ENCODE peak calls at places on chromosomes 4 and X, in ten cellular contexts. U is DND-41; P is T-helper 9 cell; V is stimulated activated effector memory CD8-positive, alpha-beta T cell treated with anti-CD3 and anti-CD28 coated beads, Interleukin-12 subunit alpha, Interleukin-12 subunit beta, amount 100 ng/mL, for 72 hours; G is keratinocyte; O is AG04449; W is SK-N-SH; K is NCI-H510A treated with DMSO at 0.1 percent for 48 hours; L is IMR-90; F is cardiac muscle cell. Y is an unnamed sample.
A peak's percentile ranks its signal among the peaks of the same experiment; 100 is the strongest.

GRCh38 chrX:3184176-3184930 is 143.1 kb downstream of the ARSF start:
- DNase-seq in U (no peak), P (no peak), V (no peak), G (no peak), O (peak; percentile 67), W (no peak), K (no peak), L (peak; percentile 94), F (peak; percentile 80), Y (no peak)

GRCh38 chrX:78199851-78200250 is 60.4 kb upstream of the TAF9B start:
- DNase-seq in U (no peak), P (no peak), V (no peak), G (no peak), O (no peak), W (peak; percentile 43), K (peak; percentile 0), L (peak; percentile 8), F (peak; percentile 12), Y (no peak)

GRCh38 chr4:125313497-125313896 is 1.3 kb upstream of the FAT4 start:
- DNase-seq in U (peak; percentile 34), P (no peak), V (no peak), G (peak; percentile 25), O (peak; percentile 68), W (peak; percentile 59), K (peak; percentile 63), L (peak; percentile 94), F (peak; percentile 94), Y (peak; percentile 83)

GRCh38 chr4:128387600-128388351 is 100.2 kb upstream of the PGRMC2 start:
- DNase-seq in U (no peak), P (no peak), V (no peak), G (peak; percentile 79), O (no peak), W (no peak), K (no peak), L (peak; percentile 43), F (no peak), Y (no peak)

GRCh38 chr4:2071252-2071911 is 12.3 kb downstream of the NAT8L start:
- DNase-seq in U (no peak), P (no peak), V (no peak), G (no peak), O (no peak), W (no peak), K (no peak), L (no peak), F (no peak), Y (peak; percentile 49)

GRCh38 chrX:14124562-14124961 is 94.9 kb upstream of the GEMIN8 start:
- DNase-seq in U (no peak), P (no peak), V (no peak), G (no peak), O (no peak), W (no peak), K (no peak), L (no peak), F (no peak), Y (no peak)

GRCh38 chrX:18995216-18995615 is 11.3 kb upstream of the PHKA2 start:
- DNase-seq in U (no peak), P (no peak), V (no peak), G (peak; percentile 56), O (peak; percentile 34), W (no peak), K (no peak), L (peak; percentile 61), F (peak; percentile 49), Y (no peak)

GRCh38 chr4:831483-831805 is 5.5 kb upstream of the CPLX1 start:
- DNase-seq in U (no peak), P (no peak), V (no peak), G (no peak), O (no peak), W (no peak), K (no peak), L (no peak), F (no peak), Y (no peak)

GRCh38 chr4:99144070-99144469 is at the start of gene ADH4:
- DNase-seq in U (no peak), P (no peak), V (no peak), G (no peak), O (no peak), W (no peak), K (no peak), L (peak; percentile 8), F (peak; percentile 55), Y (no peak)

GRCh38 chrX:40550069-40550468 is 30.7 kb upstream of the ATP6AP2 start:
- DNase-seq in U (no peak), P (no peak), V (no peak), G (no peak), O (no peak), W (peak; percentile 71), K (peak; percentile 94), L (no peak), F (no peak), Y (no peak)

GRCh38 chrX:103357871-103358270 is 1.6 kb downstream of the TCEAL9 start:
- DNase-seq in U (no peak), P (no peak), V (no peak), G (no peak), O (no peak), W (no peak), K (no peak), L (no peak), F (no peak), Y (no peak)

GRCh38 chr4:40454816-40455215 is 119.7 kb downstream of the CHRNA9 start:
- DNase-seq in U (no peak), P (no peak), V (no peak), G (no peak), O (no peak), W (no peak), K (no peak), L (no peak), F (peak; percentile 29), Y (no peak)

GRCh38 chr4:123816462-123816861 is 419.9 kb downstream of the SPRY1 start:
- DNase-seq in U (no peak), P (no peak), V (no peak), G (no peak), O (no peak), W (no peak), K (no peak), L (no peak), F (no peak), Y (no peak)

GRCh38 chr4:18398661-18399060 is 377.1 kb upstream of the LCORL start:
- DNase-seq in U (no peak), P (no peak), V (no peak), G (no peak), O (no peak), W (no peak), K (no peak), L (no peak), F (no peak), Y (peak; percentile 80)

GRCh38 chr4:2786152-2786671 is 6.7 kb upstream of the SH3BP2 start:
- DNase-seq in U (no peak), P (peak; percentile 48), V (peak; percentile 23), G (no peak), O (no peak), W (no peak), K (no peak), L (no peak), F (no peak), Y (no peak)

GRCh38 chrX:12330841-12331240 is 192.6 kb downstream of the FRMPD4 start:
- DNase-seq in U (no peak), P (no peak), V (no peak), G (no peak), O (no peak), W (no peak), K (no peak), L (no peak), F (no peak), Y (no peak)

GRCh38 chrX:133580630-133581029 is 165.3 kb upstream of the GPC4 start:
- DNase-seq in U (no peak), P (no peak), V (no peak), G (no peak), O (no peak), W (no peak), K (peak; percentile 4), L (no peak), F (no peak), Y (no peak)

GRCh38 chr4:3054169-3054759 is 20.1 kb downstream of the HTT-AS start:
- DNase-seq in U (no peak), P (no peak), V (no peak), G (no peak), O (no peak), W (no peak), K (no peak), L (no peak), F (no peak), Y (no peak)

GRCh38 chr4:105587851-105588250 is 35.4 kb downstream of the ARHGEF38 start:
- DNase-seq in U (no peak), P (no peak), V (no peak), G (no peak), O (no peak), W (no peak), K (no peak), L (no peak), F (no peak), Y (no peak)

GRCh38 chr4:108834167-108834566 is 71.3 kb upstream of the ETNPPL start:
- DNase-seq in U (no peak), P (no peak), V (no peak), G (peak; percentile 57), O (no peak), W (no peak), K (no peak), L (peak; percentile 87), F (peak; percentile 42), Y (no peak)

GRCh38 chr4:141636771-141637460 is 533 bp downstream of the IL15 start:
- DNase-seq in U (peak; percentile 38), P (peak; percentile 18), V (no peak), G (no peak), O (no peak), W (peak; percentile 81), K (no peak), L (peak; percentile 64), F (peak; percentile 57), Y (peak; percentile 76)

Y was measured in retina.